ENCODE peak calls at places on chromosomes 13 and 19, in six cellular contexts. T is tibial artery; H is CD4-positive, alpha-beta T cell; C is NCI-H187 treated with DMSO at 0.1 percent for 48 hours; I is GM04503; G is cardiac septum. A is an unnamed sample.
A peak's percentile ranks its signal among the peaks of the same experiment; 100 is the strongest.

GRCh38 chr13:56352356-56352755 is 788.4 kb upstream of the PRR20A start:
- DNase-seq in T (no peak), H (no peak), C (no peak), I (no peak), G (no peak), A (no peak)

GRCh38 chr13:44768775-44769578 is 192.8 kb upstream of the TSC22D1 start:
- DNase-seq in T (no peak), H (no peak), C (no peak), I (no peak), G (no peak), A (no peak)

GRCh38 chr13:110233181-110233641 is 73.7 kb downstream of the COL4A1 start:
- DNase-seq in T (peak; percentile 90), H (no peak), C (no peak), I (peak; percentile 83), G (no peak), A (peak; percentile 75)

GRCh38 chr19:42081584-42082258 is 5.8 kb downstream of the ZNF574 start:
- DNase-seq in T (no peak), H (no peak), C (no peak), I (no peak), G (no peak), A (no peak)

GRCh38 chr13:23889598-23890224 is 511 bp upstream of the MIPEP start:
- DNase-seq in T (no peak), H (no peak), C (no peak), I (no peak), G (no peak), A (no peak)

GRCh38 chr19:4208385-4209094 is 20.8 kb upstream of the EBI3 start:
- DNase-seq in T (no peak), H (no peak), C (no peak), I (no peak), G (no peak), A (no peak)

GRCh38 chr13:109647046-109647445 is 139.3 kb downstream of the IRS2 start:
- DNase-seq in T (no peak), H (no peak), C (no peak), I (peak; percentile 12), G (no peak), A (no peak)

GRCh38 chr19:658916-659839 is 3.8 kb downstream of the RNF126 start:
- DNase-seq in T (no peak), H (no peak), C (no peak), I (no peak), G (no peak), A (no peak)

GRCh38 chr19:5260381-5260967 is 80.1 kb downstream of the PTPRS start:
- DNase-seq in T (no peak), H (no peak), C (no peak), I (no peak), G (no peak), A (no peak)

GRCh38 chr19:14722127-14722526 is 32.3 kb downstream of the ZNF333 start:
- DNase-seq in T (no peak), H (no peak), C (no peak), I (no peak), G (no peak), A (no peak)

GRCh38 chr13:32224916-32225315 is 90.2 kb downstream of the ZAR1L start:
- DNase-seq in T (no peak), H (no peak), C (no peak), I (no peak), G (no peak), A (no peak)

GRCh38 chr13:51243227-51243626 is 21.0 kb downstream of the FAM124A start:
- DNase-seq in T (no peak), H (no peak), C (no peak), I (no peak), G (no peak), A (no peak)

GRCh38 chr19:38842439-38843174 is 7.2 kb downstream of the HNRNPL start:
- DNase-seq in T (no peak), H (peak; percentile 66), C (no peak), I (no peak), G (no peak), A (no peak)